ENCODE peak calls at places on chromosomes 13 and 19, in nine cellular contexts. H is neural progenitor cell; Q is neuronal stem cell; S is MCF 10A; W is activated naive CD4-positive, alpha-beta T cell treated with anti-CD3 and anti-CD28 coated beads for 36 hours; B is stimulated activated CD8-positive, alpha-beta memory T cell treated with anti-CD3 and anti-CD28 coated beads, Interleukin-15, amount 100 ng/mL, for 4 hours; V is WTC11; O is lung; N is stimulated activated CD4-positive, alpha-beta T cell treated with anti-CD3 and anti-CD28 coated beads, Interleukin-1b, Interleukin-23, amount 100 ng/mL, for 24 hours. R is an unnamed sample.
A peak's percentile ranks its signal among the peaks of the same experiment; 100 is the strongest.

GRCh38 chr19:17335575-17335974 is 920 bp upstream of the ANO8 start:
- DNase-seq in H (no peak), Q (no peak), S (no peak), W (no peak), B (no peak), V (no peak), O (no peak), N (no peak), R (no peak)

GRCh38 chr13:106230450-106230849 is 305.0 kb downstream of the EFNB2 start:
- DNase-seq in H (no peak), Q (no peak), S (peak; percentile 84), W (no peak), B (no peak), V (no peak), O (no peak), N (no peak), R (no peak)

GRCh38 chr13:105037064-105037463 is 1498.4 kb downstream of the EFNB2 start:
- DNase-seq in H (no peak), Q (no peak), S (no peak), W (no peak), B (no peak), V (no peak), O (no peak), N (no peak), R (no peak)

GRCh38 chr13:74067818-74068217 is 66.4 kb downstream of the KLF12 start:
- DNase-seq in H (no peak), Q (no peak), S (peak; percentile 2), W (no peak), B (no peak), V (no peak), O (no peak), N (no peak), R (no peak)

GRCh38 chr19:2277138-2277537 is 4.8 kb downstream of the PEAK3 start:
- DNase-seq in H (no peak), Q (no peak), S (no peak), W (no peak), B (no peak), V (no peak), O (no peak), N (no peak), R (no peak)

GRCh38 chr13:48222358-48223015 is 10.5 kb upstream of the ITM2B start:
- DNase-seq in H (no peak), Q (no peak), S (peak; percentile 75), W (no peak), B (no peak), V (no peak), O (peak; percentile 34), N (no peak), R (no peak)

GRCh38 chr19:58468216-58468839 is 1.4 kb downstream of the ZNF324 start:
- DNase-seq in H (no peak), Q (no peak), S (no peak), W (no peak), B (no peak), V (no peak), O (no peak), N (no peak), R (no peak)

GRCh38 chr13:79735228-79735627 is 254.3 kb downstream of the NDFIP2 start:
- DNase-seq in H (no peak), Q (no peak), S (no peak), W (no peak), B (no peak), V (no peak), O (no peak), N (no peak), R (no peak)

GRCh38 chr13:77338961-77339401 is 12.1 kb upstream of the MYCBP2 start:
- DNase-seq in H (no peak), Q (no peak), S (no peak), W (peak; percentile 26), B (no peak), V (no peak), O (no peak), N (no peak), R (no peak)

GRCh38 chr19:18596752-18597157 is 8.2 kb downstream of the REX1BD start:
- DNase-seq in H (peak; percentile 61), Q (no peak), S (peak; percentile 35), W (peak; percentile 22), B (no peak), V (peak; percentile 90), O (peak; percentile 46), N (no peak), R (no peak)

GRCh38 chr13:45364876-45365557 is 24.0 kb upstream of the TPT1 start:
- DNase-seq in H (no peak), Q (no peak), S (no peak), W (no peak), B (no peak), V (no peak), O (no peak), N (no peak), R (no peak)

GRCh38 chr13:112060431-112060830 is 6.5 kb upstream of the SOX1 start:
- DNase-seq in H (no peak), Q (no peak), S (no peak), W (no peak), B (no peak), V (no peak), O (no peak), N (no peak), R (no peak)

GRCh38 chr13:30837227-30838159 is 68.6 kb upstream of the MEDAG start:
- DNase-seq in H (no peak), Q (no peak), S (no peak), W (no peak), B (no peak), V (no peak), O (no peak), N (no peak), R (no peak)

GRCh38 chr13:110499621-110500281 is 61.8 kb downstream of the RAB20 start:
- DNase-seq in H (no peak), Q (no peak), S (no peak), W (no peak), B (no peak), V (no peak), O (no peak), N (no peak), R (no peak)

GRCh38 chr19:28555317-28555716 is 657.6 kb downstream of the UQCRFS1 start:
- DNase-seq in H (no peak), Q (no peak), S (no peak), W (no peak), B (no peak), V (no peak), O (peak; percentile 7), N (no peak), R (no peak)

GRCh38 chr13:22423261-22423660 is 752.4 kb downstream of the FGF9 start:
- DNase-seq in H (no peak), Q (no peak), S (no peak), W (no peak), B (no peak), V (no peak), O (no peak), N (no peak), R (no peak)

GRCh38 chr13:23902975-23903905 is 5.9 kb upstream of the C1QTNF9B start:
- DNase-seq in H (peak; percentile 52), Q (no peak), S (no peak), W (no peak), B (no peak), V (peak; percentile 27), O (no peak), N (no peak), R (no peak)

GRCh38 chr19:1747285-1748114 is 5.8 kb upstream of the ONECUT3 start:
- DNase-seq in H (peak; percentile 53), Q (no peak), S (peak; percentile 100), W (peak; percentile 59), B (no peak), V (peak; percentile 70), O (no peak), N (no peak), R (no peak)

GRCh38 chr13:98632971-98633370 is 56.1 kb upstream of the STK24 start:
- DNase-seq in H (no peak), Q (no peak), S (no peak), W (no peak), B (no peak), V (no peak), O (no peak), N (no peak), R (no peak)

GRCh38 chr19:30388327-30388726 is 16.1 kb downstream of the ZNF536 start:
- DNase-seq in H (no peak), Q (no peak), S (no peak), W (no peak), B (no peak), V (no peak), O (peak; percentile 17), N (no peak), R (no peak)

GRCh38 chr13:99281811-99282263 is 23.7 kb upstream of the GPR18 start:
- DNase-seq in H (no peak), Q (no peak), S (peak; percentile 48), W (peak; percentile 80), B (no peak), V (no peak), O (peak; percentile 64), N (no peak), R (no peak)

GRCh38 chr19:48745208-48745995 is 1.3 kb downstream of the IZUMO1 start:
- DNase-seq in H (peak; percentile 84), Q (no peak), S (peak; percentile 63), W (peak; percentile 69), B (peak; percentile 24), V (peak; percentile 70), O (peak; percentile 69), N (no peak), R (peak; percentile 34)